ENCODE peak calls at places on chromosomes 13 and 19, in nine cellular contexts. N, V, P, A, F, Q, R, M and C are unnamed samples.

GRCh38 chr19:33304760-33305647 is 2.7 kb upstream of the CEBPA start:
- DNase-seq in N (peak; percentile 77), P (no peak), M (no peak), F (no peak), A (no peak), Q (no peak), R (peak; percentile 55), V (no peak), C (no peak)

GRCh38 chr13:53191091-53191490 is 162.5 kb downstream of the OLFM4 start:
- DNase-seq in F (no peak), N (no peak), A (peak; percentile 50), Q (no peak), V (peak; percentile 47), P (peak; percentile 81), M (no peak), R (no peak), C (no peak)

GRCh38 chr19:18741124-18741493 is 50.0 kb downstream of the COMP start:
- DNase-seq in N (no peak), A (no peak), P (peak; percentile 40), R (no peak), V (no peak), M (no peak), Q (no peak), F (no peak), C (no peak)

GRCh38 chr19:572891-573825 is 762 bp downstream of the BSG start:
- DNase-seq in P (peak; percentile 73), V (peak; percentile 64), F (no peak), A (no peak), M (no peak), N (peak; percentile 57), R (no peak), Q (peak; percentile 46), C (no peak)

GRCh38 chr13:107099661-107100060 is 531.7 kb upstream of the ARGLU1 start:
- DNase-seq in P (no peak), V (no peak), F (no peak), M (no peak), A (no peak), R (no peak), Q (no peak), N (no peak), C (no peak)

GRCh38 chr19:54517483-54517882 is 14.9 kb downstream of the LAIR2 start:
- DNase-seq in A (no peak), V (peak; percentile 46), N (peak; percentile 37), F (peak; percentile 30), R (no peak), P (peak; percentile 86), Q (peak; percentile 19), M (peak; percentile 45), C (peak; percentile 65)

GRCh38 chr19:14979498-14980255 is at the start of gene SLC1A6:
- DNase-seq in F (no peak), P (peak; percentile 90), A (no peak), R (no peak), Q (peak; percentile 47), N (no peak), M (no peak), V (no peak), C (no peak)

GRCh38 chr19:12090807-12091206 is 26.3 kb downstream of the ZNF844 start:
- DNase-seq in R (peak; percentile 73), V (peak; percentile 78), A (peak; percentile 17), M (no peak), N (peak; percentile 60), F (peak; percentile 20), P (peak; percentile 84), Q (no peak), C (peak; percentile 77)

GRCh38 chr13:26249551-26249950 is 4.4 kb upstream of the CDK8 start:
- DNase-seq in A (no peak), M (no peak), P (no peak), R (no peak), V (no peak), N (no peak), F (no peak), Q (no peak), C (no peak)

GRCh38 chr13:90918551-90918950 is 428.9 kb upstream of the MIR17HG start:
- DNase-seq in V (peak; percentile 25), M (no peak), F (no peak), A (no peak), Q (no peak), P (no peak), R (no peak), N (no peak), C (no peak)

GRCh38 chr19:57815247-57816075 is 748 bp upstream of the ZNF552 start:
- DNase-seq in M (no peak), N (peak; percentile 56), V (no peak), A (no peak), F (no peak), Q (no peak), R (no peak), P (no peak), C (no peak)

GRCh38 chr13:105518086-105518485 is 1017.4 kb downstream of the EFNB2 start:
- DNase-seq in R (no peak), N (no peak), M (no peak), F (no peak), V (no peak), A (no peak), Q (no peak), P (no peak), C (no peak)

GRCh38 chr13:48072304-48072703 is 22.6 kb downstream of the MED4 start:
- DNase-seq in N (no peak), R (no peak), A (peak; percentile 78), V (no peak), P (no peak), F (no peak), Q (no peak), M (no peak), C (no peak)

GRCh38 chr13:23321534-23322241 is 111.8 kb downstream of the SACS start:
- DNase-seq in A (peak; percentile 26), Q (no peak), F (no peak), R (peak; percentile 82), V (peak; percentile 93), N (no peak), M (no peak), P (no peak), C (peak; percentile 68)

GRCh38 chr13:51645154-51645650 is 60.9 kb downstream of the WDFY2 start:
- DNase-seq in A (no peak), Q (no peak), V (peak; percentile 91), R (no peak), P (no peak), M (peak; percentile 55), N (no peak), F (no peak), C (peak; percentile 23)

GRCh38 chr13:27535546-27535945 is 84.8 kb downstream of the LNX2 start:
- DNase-seq in F (no peak), M (no peak), R (no peak), Q (no peak), V (no peak), N (no peak), P (no peak), A (no peak), C (no peak)

GRCh38 chr13:27533155-27533643 is 82.8 kb upstream of the MTIF3 start:
- DNase-seq in N (peak; percentile 92), R (peak; percentile 76), F (peak; percentile 39), V (peak; percentile 85), P (peak; percentile 96), M (peak; percentile 55), Q (peak; percentile 96), A (no peak), C (peak; percentile 67)

GRCh38 chr13:27536361-27537101 is 83.8 kb downstream of the LNX2 start:
- DNase-seq in M (no peak), F (no peak), V (no peak), P (no peak), A (no peak), Q (no peak), R (no peak), N (no peak), C (no peak)

GRCh38 chr13:27534108-27534975 is 84.0 kb upstream of the MTIF3 start:
- DNase-seq in V (no peak), R (no peak), F (no peak), A (no peak), Q (no peak), N (no peak), M (no peak), P (no peak), C (no peak)

GRCh38 chr13:27534976-27535370 is 84.6 kb upstream of the MTIF3 start:
- DNase-seq in N (no peak), P (no peak), A (no peak), Q (no peak), R (no peak), F (no peak), M (no peak), V (no peak), C (no peak)
- TF ChIP-seq CTCF in N (no peak), P (no peak), A (no peak), Q (no peak), R (no peak), F (no peak), M (no peak), V (no peak), C (no peak)

GRCh38 chr19:5713228-5713627 is 6.7 kb downstream of the LONP1 start:
- DNase-seq in V (no peak), A (no peak), Q (no peak), P (no peak), R (no peak), N (no peak), M (no peak), F (no peak), C (no peak)
- TF ChIP-seq CTCF in V (no peak), A (no peak), Q (no peak), P (no peak), R (no peak), N (no peak), M (no peak), F (no peak), C (no peak)

GRCh38 chr19:24159707-24160106 is 72.7 kb downstream of the ZNF254 start:
- DNase-seq in F (no peak), R (no peak), P (peak; percentile 37), N (no peak), V (peak; percentile 4), Q (no peak), M (no peak), A (no peak), C (no peak)
- TF ChIP-seq CTCF in F (no peak), R (no peak), P (peak; percentile 71), N (no peak), V (peak; percentile 32), Q (no peak), M (no peak), A (peak; percentile 54), C (peak; percentile 26)

GRCh38 chr13:28473044-28473443 is 21.9 kb downstream of the FLT1 start:
- DNase-seq in V (no peak), P (no peak), N (no peak), M (no peak), Q (no peak), A (no peak), R (no peak), F (no peak), C (no peak)

GRCh38 chr13:28477709-28477973 is 17.3 kb downstream of the FLT1 start:
- DNase-seq in V (no peak), F (no peak), Q (no peak), A (no peak), P (no peak), M (no peak), R (no peak), N (no peak), C (no peak)

GRCh38 chr13:28476919-28477708 is 17.8 kb downstream of the FLT1 start:
- DNase-seq in Q (no peak), N (no peak), A (no peak), R (no peak), P (no peak), M (no peak), F (no peak), V (no peak), C (no peak)

GRCh38 chr13:28475916-28476725 is 18.8 kb downstream of the FLT1 start:
- DNase-seq in F (no peak), N (no peak), P (no peak), M (no peak), A (peak; percentile 2), Q (no peak), V (peak; percentile 94), R (no peak), C (no peak)

GRCh38 chr13:28474491-28475134 is 20.3 kb downstream of the FLT1 start:
- DNase-seq in R (no peak), A (no peak), F (no peak), N (no peak), P (no peak), M (no peak), Q (no peak), V (peak; percentile 59), C (no peak)
- TF ChIP-seq CTCF in R (no peak), A (no peak), F (no peak), N (no peak), P (no peak), M (no peak), Q (no peak), V (no peak), C (no peak)